ENCODE peak calls at places on chromosome 5, in nine cellular contexts. R, H, W, Q, U, P, B, I and V are unnamed samples.

GRCh38 chr5:138303365-138303764 is 28.2 kb downstream of the CDC25C start:
- DNase-seq in R (no peak), H (no peak), W (no peak), Q (no peak), U (no peak), P (no peak), B (no peak), I (peak), V (no peak)

GRCh38 chr5:41542183-41542582 is 31.8 kb upstream of the PLCXD3 start:
- DNase-seq in R (no peak), H (no peak), W (no peak), Q (no peak), U (no peak), P (no peak), B (no peak), I (no peak), V (no peak)

GRCh38 chr5:35063386-35063785 is 15.6 kb upstream of the AGXT2 start:
- DNase-seq in R (no peak), H (no peak), W (no peak), Q (no peak), U (no peak), P (no peak), B (no peak), I (no peak), V (no peak)

GRCh38 chr5:132840896-132841818 is 10.7 kb upstream of the SHROOM1 start:
- DNase-seq in R (no peak), H (no peak), W (no peak), Q (no peak), U (no peak), P (no peak), B (no peak), I (no peak), V (no peak)

GRCh38 chr5:145130996-145131395 is 704.1 kb downstream of the PRELID2 start:
- DNase-seq in R (no peak), H (no peak), W (no peak), Q (no peak), U (peak), P (no peak), B (no peak), I (no peak), V (no peak)

GRCh38 chr5:149583394-149583793 is 2.1 kb downstream of the ARHGEF37 start:
- DNase-seq in R (no peak), H (no peak), W (no peak), Q (no peak), U (no peak), P (no peak), B (no peak), I (no peak), V (no peak)

GRCh38 chr5:67343835-67344234 is 147.2 kb upstream of the CD180 start:
- DNase-seq in R (no peak), H (no peak), W (no peak), Q (no peak), U (no peak), P (no peak), B (no peak), I (no peak), V (no peak)

GRCh38 chr5:34475249-34475966 is 180.7 kb upstream of the RAI14 start:
- DNase-seq in R (no peak), H (no peak), W (no peak), Q (no peak), U (peak), P (no peak), B (no peak), I (no peak), V (no peak)

GRCh38 chr5:10424124-10424731 is 17.5 kb upstream of the ROPN1L start:
- DNase-seq in R (peak), H (peak), W (peak), Q (peak), U (peak), P (no peak), B (no peak), I (no peak), V (peak)

GRCh38 chr5:150758210-150758533 is 645 bp downstream of the DCTN4 start:
- DNase-seq in R (no peak), H (no peak), W (no peak), Q (no peak), U (no peak), P (no peak), B (no peak), I (no peak), V (no peak)

GRCh38 chr5:151661096-151661495 is 25.6 kb downstream of the SPARC start:
- DNase-seq in R (no peak), H (no peak), W (no peak), Q (no peak), U (no peak), P (no peak), B (no peak), I (no peak), V (no peak)

GRCh38 chr5:146662229-146662628 is 146.2 kb upstream of the GPR151 start:
- DNase-seq in R (peak), H (peak), W (peak), Q (no peak), U (peak), P (no peak), B (no peak), I (no peak), V (no peak)

GRCh38 chr5:159022178-159022556 is 77.5 kb downstream of the EBF1 start:
- DNase-seq in R (no peak), H (no peak), W (no peak), Q (peak), U (no peak), P (no peak), B (no peak), I (no peak), V (no peak)

GRCh38 chr5:84383816-84384603 is 670 bp downstream of the EDIL3 start:
- DNase-seq in R (peak), H (no peak), W (no peak), Q (peak), U (peak), P (no peak), B (no peak), I (no peak), V (no peak)

GRCh38 chr5:2981652-2982051 is 230.2 kb upstream of the IRX2 start:
- DNase-seq in R (no peak), H (no peak), W (no peak), Q (no peak), U (no peak), P (no peak), B (no peak), I (no peak), V (no peak)

GRCh38 chr5:169574147-169574646 is 9.4 kb upstream of the SPDL1 start:
- DNase-seq in R (no peak), H (no peak), W (no peak), Q (no peak), U (no peak), P (no peak), B (no peak), I (no peak), V (no peak)
- TF ChIP-seq REST in R (no peak), H (no peak), W (no peak), Q (no peak), U (no peak), P (no peak), B (no peak), I (no peak), V (no peak)

GRCh38 chr5:1185038-1185651 is 16.2 kb upstream of the SLC6A19 start:
- DNase-seq in R (no peak), H (no peak), W (no peak), Q (no peak), U (no peak), P (no peak), B (no peak), I (no peak), V (no peak)

GRCh38 chr5:1187234-1187949 is 14.0 kb upstream of the SLC6A19 start:
- DNase-seq in R (no peak), H (no peak), W (no peak), Q (no peak), U (no peak), P (no peak), B (no peak), I (no peak), V (no peak)

GRCh38 chr5:1185652-1186350 is 15.6 kb upstream of the SLC6A19 start:
- DNase-seq in R (no peak), H (no peak), W (peak), Q (peak), U (no peak), P (no peak), B (no peak), I (peak), V (no peak)

GRCh38 chr5:1187950-1188334 is 13.5 kb upstream of the SLC6A19 start:
- DNase-seq in R (no peak), H (no peak), W (no peak), Q (no peak), U (no peak), P (no peak), B (no peak), I (no peak), V (no peak)

DNA sequence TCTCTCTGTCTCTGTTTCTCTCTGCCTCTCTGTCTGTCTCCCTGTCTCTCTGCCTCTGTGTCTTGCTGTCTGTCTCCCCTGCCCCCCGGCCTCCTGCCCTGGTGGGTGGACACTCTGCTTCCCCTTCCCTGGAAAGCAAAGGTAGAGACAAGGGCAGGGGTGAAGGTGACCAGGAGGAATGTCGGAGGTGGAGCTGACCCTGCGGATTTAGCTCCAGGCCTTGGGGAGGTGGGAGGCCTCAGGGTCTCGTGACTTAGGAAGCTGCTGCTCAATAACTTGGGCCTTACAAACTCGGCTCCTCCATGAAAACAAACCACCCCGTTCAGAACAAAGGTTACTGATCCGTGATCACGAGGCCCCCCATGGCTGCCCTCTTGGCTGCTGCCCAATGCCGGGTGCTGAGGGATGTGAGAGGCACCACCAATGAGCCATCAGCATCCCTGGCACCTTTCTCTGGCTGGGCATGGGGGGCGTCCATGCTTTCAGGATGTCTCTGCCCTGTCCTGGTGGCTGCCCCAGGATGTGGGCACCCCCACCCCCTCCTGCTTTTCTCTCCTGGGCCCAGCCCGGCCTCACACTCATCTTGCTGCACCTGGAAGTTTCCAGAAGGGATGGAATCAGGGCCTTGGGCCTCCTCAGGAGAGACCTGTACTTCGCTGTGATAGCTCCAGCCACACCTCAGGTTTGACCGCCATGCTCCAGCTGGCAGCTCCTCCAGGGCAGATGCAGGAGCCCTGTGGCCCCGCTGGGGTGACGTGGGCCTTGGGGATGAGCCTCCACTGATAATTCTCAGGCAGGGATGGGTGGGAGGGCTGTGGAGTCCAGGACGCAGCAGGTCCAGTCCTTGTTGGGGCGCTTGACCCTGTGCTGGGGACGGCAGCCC is 14.8 kb upstream of the SLC6A19 start:
- DNase-seq in R (no peak), H (no peak), W (peak), Q (no peak), U (no peak), P (no peak), B (no peak), I (no peak), V (no peak)
- TF ChIP-seq REST in R (no peak), H (no peak), W (no peak), Q (no peak), U (no peak), P (no peak), B (no peak), I (no peak), V (no peak)

DNA sequence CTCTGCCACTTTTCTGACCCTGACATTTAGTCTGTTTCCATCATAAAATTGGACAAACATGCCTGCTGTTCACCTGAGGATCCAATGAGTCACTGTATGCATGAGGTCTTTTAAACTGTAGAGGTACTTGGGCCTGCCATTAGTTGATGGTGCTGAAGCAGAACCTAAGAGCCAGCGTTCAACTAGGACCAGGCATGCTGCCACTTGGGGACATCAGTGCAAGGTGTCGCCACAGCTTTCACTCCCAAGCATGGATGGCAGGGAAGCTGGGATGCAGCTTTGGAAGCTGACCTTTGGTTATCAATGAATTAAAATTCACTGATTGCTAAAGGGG is 37.1 kb downstream of the NEUROG1 start:
- DNase-seq in R (no peak), H (no peak), W (no peak), Q (no peak), U (no peak), P (no peak), B (no peak), I (no peak), V (no peak)
- TF ChIP-seq REST in R (no peak), H (no peak), W (no peak), Q (no peak), U (no peak), P (no peak), B (no peak), I (no peak), V (no peak)

GRCh38 chr5:96638566-96638965 is 23.6 kb upstream of the CAST start:
- DNase-seq in R (no peak), H (no peak), W (no peak), Q (no peak), U (no peak), P (no peak), B (no peak), I (no peak), V (no peak)

GRCh38 chr5:96640696-96641095 is 21.5 kb upstream of the CAST start:
- DNase-seq in R (no peak), H (no peak), W (no peak), Q (no peak), U (no peak), P (no peak), B (no peak), I (no peak), V (no peak)

GRCh38 chr5:96645096-96645495 is 17.1 kb upstream of the CAST start:
- DNase-seq in R (no peak), H (no peak), W (no peak), Q (no peak), U (no peak), P (no peak), B (no peak), I (no peak), V (no peak)

GRCh38 chr5:96641922-96642640 is 20.1 kb upstream of the CAST start:
- DNase-seq in R (no peak), H (no peak), W (no peak), Q (no peak), U (no peak), P (no peak), B (no peak), I (no peak), V (no peak)

GRCh38 chr5:96641368-96641767 is 20.8 kb upstream of the CAST start:
- DNase-seq in R (peak), H (no peak), W (no peak), Q (no peak), U (no peak), P (no peak), B (no peak), I (no peak), V (no peak)
- TF ChIP-seq REST in R (no peak), H (no peak), W (no peak), Q (no peak), U (no peak), P (no peak), B (no peak), I (no peak), V (no peak)

GRCh38 chr5:109325456-109325855 is 84.3 kb downstream of the PJA2 start:
- DNase-seq in R (no peak), H (no peak), W (peak), Q (no peak), U (no peak), P (no peak), B (no peak), I (no peak), V (no peak)
- TF ChIP-seq REST in R (no peak), H (no peak), W (no peak), Q (no peak), U (no peak), P (no peak), B (no peak), I (no peak), V (no peak)

GRCh38 chr5:58378613-58379385 is 81.1 kb downstream of the PLK2 start:
- DNase-seq in R (no peak), H (no peak), W (no peak), Q (no peak), U (no peak), P (no peak), B (no peak), I (no peak), V (no peak)
- TF ChIP-seq REST in R (no peak), H (no peak), W (no peak), Q (no peak), U (no peak), P (no peak), B (no peak), I (no peak), V (no peak)

GRCh38 chr5:173547579-173547978 is 68.9 kb downstream of the BOD1 start:
- DNase-seq in R (no peak), H (no peak), W (no peak), Q (no peak), U (no peak), P (no peak), B (peak), I (no peak), V (no peak)
- TF ChIP-seq REST in R (no peak), H (no peak), W (no peak), Q (no peak), U (no peak), P (no peak), B (no peak), I (no peak), V (no peak)

GRCh38 chr5:129137637-129138036 is 43.1 kb downstream of the ISOC1 start:
- DNase-seq in R (no peak), H (no peak), W (no peak), Q (no peak), U (no peak), P (no peak), B (no peak), I (no peak), V (no peak)
- TF ChIP-seq REST in R (no peak), H (no peak), W (no peak), Q (no peak), U (no peak), P (no peak), B (no peak), I (no peak), V (no peak)